ENCODE peak calls at places on chromosomes 13 and 19, in seven cellular contexts. I, E, C, X, R, F and J are unnamed samples.

GRCh38 chr13:78478183-78478582 is 125.2 kb downstream of the POU4F1 start:
- DNase-seq in X (no peak), F (no peak), E (no peak), R (no peak), C (no peak), I (no peak), J (no peak)

GRCh38 chr13:63408227-63409202 is 1992.9 kb upstream of the PCDH20 start:
- DNase-seq in C (no peak), I (no peak), F (no peak), X (no peak), R (no peak), E (peak; percentile 94), J (no peak)

GRCh38 chr13:30453727-30454126 is 12.0 kb downstream of the HMGB1 start:
- DNase-seq in X (no peak), E (peak; percentile 58), C (peak; percentile 39), I (no peak), F (peak; percentile 13), R (no peak), J (no peak)

GRCh38 chr13:46182491-46182877 is 507 bp upstream of the LCP1 start:
- DNase-seq in F (no peak), X (no peak), E (no peak), I (no peak), R (no peak), C (no peak), J (no peak)

GRCh38 chr19:4399871-4400768 is at the start of gene SH3GL1:
- DNase-seq in R (peak; percentile 97), E (peak; percentile 94), X (peak; percentile 90), I (peak; percentile 82), C (peak; percentile 94), F (peak; percentile 93), J (peak; percentile 72)

GRCh38 chr13:104534847-104535246 is 1468.6 kb upstream of the SLC10A2 start:
- DNase-seq in X (no peak), I (no peak), F (no peak), E (no peak), C (peak; percentile 21), R (no peak), J (no peak)

GRCh38 chr19:49423278-49423984 is at the start of gene PTH2:
- DNase-seq in R (no peak), C (no peak), F (no peak), E (no peak), X (no peak), I (no peak), J (no peak)

GRCh38 chr19:41323430-41324125 is 13.6 kb downstream of the CCDC97 start:
- DNase-seq in E (peak; percentile 98), F (peak; percentile 98), R (peak; percentile 91), I (peak; percentile 76), C (peak; percentile 87), X (no peak), J (no peak)